ENCODE peak calls at places on chromosome 11, in eight cellular contexts. H is K562, E is thoracic aorta, N is ovary, S is heart left ventricle, I is psoas muscle, B is lung, U is GM23338. D is an unnamed sample.
A peak's percentile ranks its signal among the peaks of the same experiment; 100 is the strongest.

GRCh38 chr11:130163346-130164220 is 4.0 kb downstream of the ST14 start:
- DNase-seq in H (peak; percentile 53), E (no peak), N (no peak), S (no peak), I (no peak), B (no peak), U (no peak), D (no peak)

GRCh38 chr11:113730887-113731726 is 25.0 kb upstream of the TMPRSS5 start:
- DNase-seq in H (peak; percentile 60), E (no peak), N (no peak), S (no peak), I (no peak), B (no peak), U (peak; percentile 72), D (no peak)

GRCh38 chr11:123298488-123299447 is 103.7 kb upstream of the CLMP start:
- DNase-seq in H (no peak), E (no peak), N (no peak), S (no peak), I (no peak), B (no peak), U (peak; percentile 27), D (no peak)

GRCh38 chr11:88354909-88355308 is 17.4 kb upstream of the CTSC start:
- DNase-seq in H (no peak), E (no peak), N (no peak), S (no peak), I (no peak), B (no peak), U (no peak), D (no peak)

GRCh38 chr11:106457727-106458126 is 380.3 kb downstream of the AASDHPPT start:
- DNase-seq in H (no peak), E (no peak), N (no peak), S (no peak), I (no peak), B (no peak), U (no peak), D (no peak)

GRCh38 chr11:3132271-3132781 is 32.8 kb downstream of the OSBPL5 start:
- DNase-seq in H (no peak), E (no peak), N (no peak), S (no peak), I (no peak), B (no peak), U (no peak), D (no peak)

GRCh38 chr11:73308003-73308962 is at the start of gene ARHGEF17:
- DNase-seq in H (peak; percentile 34), E (no peak), N (peak; percentile 84), S (peak; percentile 87), I (peak; percentile 82), B (peak; percentile 80), U (peak; percentile 88), D (no peak)

GRCh38 chr11:69371731-69372588 is 78.0 kb downstream of the MYEOV start:
- DNase-seq in H (no peak), E (no peak), N (no peak), S (no peak), I (peak; percentile 24), B (peak; percentile 23), U (no peak), D (no peak)

GRCh38 chr11:74006743-74007304 is 2.1 kb downstream of the UCP3 start:
- DNase-seq in H (no peak), E (no peak), N (no peak), S (no peak), I (no peak), B (no peak), U (no peak), D (no peak)

GRCh38 chr11:88352139-88352538 is 14.6 kb upstream of the CTSC start:
- DNase-seq in H (no peak), E (no peak), N (no peak), S (no peak), I (no peak), B (no peak), U (no peak), D (no peak)

GRCh38 chr11:297666-298405 is 1.5 kb downstream of the IFITM5 start:
- DNase-seq in H (peak; percentile 70), E (no peak), N (peak; percentile 18), S (peak; percentile 65), I (peak; percentile 67), B (no peak), U (no peak), D (peak; percentile 61)

GRCh38 chr11:134510171-134510570 is 98.1 kb upstream of the B3GAT1 start:
- DNase-seq in H (no peak), E (no peak), N (no peak), S (no peak), I (no peak), B (no peak), U (no peak), D (no peak)

GRCh38 chr11:132777067-132777975 is 755.0 kb downstream of the OPCML start:
- DNase-seq in H (no peak), E (no peak), N (no peak), S (no peak), I (no peak), B (no peak), U (no peak), D (no peak)

GRCh38 chr11:133823211-133823610 is 22.1 kb downstream of the SPATA19 start:
- DNase-seq in H (no peak), E (no peak), N (no peak), S (no peak), I (no peak), B (no peak), U (no peak), D (no peak)

GRCh38 chr11:27648840-27649239 is 51.4 kb downstream of the BDNF start:
- DNase-seq in H (no peak), E (no peak), N (no peak), S (no peak), I (no peak), B (no peak), U (no peak), D (no peak)

GRCh38 chr11:66119348-66120133 is 49.5 kb downstream of the PACS1 start:
- DNase-seq in H (no peak), E (no peak), N (no peak), S (no peak), I (no peak), B (no peak), U (peak; percentile 46), D (no peak)

GRCh38 chr11:15471709-15472404 is 357.1 kb downstream of the INSC start:
- DNase-seq in H (no peak), E (no peak), N (no peak), S (no peak), I (no peak), B (no peak), U (peak; percentile 27), D (no peak)

GRCh38 chr11:46075168-46075567 is 46.1 kb downstream of the PHF21A start:
- DNase-seq in H (peak; percentile 80), E (no peak), N (no peak), S (no peak), I (no peak), B (no peak), U (no peak), D (no peak)

GRCh38 chr11:86571273-86571948 is 101.0 kb downstream of the ME3 start:
- DNase-seq in H (peak; percentile 68), E (no peak), N (no peak), S (no peak), I (no peak), B (no peak), U (peak; percentile 94), D (no peak)

GRCh38 chr11:86245369-86246292 is 1.1 kb downstream of the EED start:
- DNase-seq in H (no peak), E (no peak), N (no peak), S (no peak), I (no peak), B (no peak), U (peak; percentile 63), D (peak; percentile 30)

GRCh38 chr11:65043881-65044501 is 3.0 kb downstream of the SAC3D1 start:
- DNase-seq in H (no peak), E (no peak), N (no peak), S (peak; percentile 54), I (peak; percentile 63), B (peak; percentile 80), U (no peak), D (no peak)

GRCh38 chr11:134939046-134939445 is 527.0 kb upstream of the B3GAT1 start:
- DNase-seq in H (no peak), E (no peak), N (no peak), S (no peak), I (no peak), B (no peak), U (no peak), D (no peak)

GRCh38 chr11:19232910-19233503 is 7.7 kb downstream of the E2F8 start:
- DNase-seq in H (no peak), E (no peak), N (no peak), S (no peak), I (no peak), B (no peak), U (no peak), D (no peak)

DNA sequence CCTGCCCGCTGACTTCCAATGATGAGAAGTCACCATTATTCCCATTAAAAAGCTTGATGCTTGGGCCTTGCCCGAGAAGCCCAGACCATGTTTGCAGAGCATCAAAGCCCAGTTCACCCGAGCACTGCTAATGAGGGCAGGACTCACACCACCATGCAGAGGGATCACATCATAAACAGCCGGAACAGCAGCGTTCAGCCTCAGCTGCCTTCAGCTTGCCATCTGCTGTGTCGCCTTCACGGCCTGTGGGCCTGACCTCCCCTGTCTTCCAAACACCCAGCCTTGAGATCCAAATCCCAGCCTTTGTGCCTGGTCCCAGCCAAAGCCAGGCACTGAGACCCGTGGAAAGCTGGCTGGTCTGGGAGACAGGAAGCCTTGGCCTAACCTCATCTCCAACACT is 105.5 kb upstream of the CSNK2A3 start:
- DNase-seq in H (no peak), E (no peak), N (no peak), S (no peak), I (no peak), B (no peak), U (no peak), D (no peak)
- H3K27me3 ChIP-seq in H (peaks cover 33% of the 10 kb centered on the region), E (no peaks in the 10 kb centered on the region), N (no peaks in the 10 kb centered on the region), S (no peaks in the 10 kb centered on the region), I (no peaks in the 10 kb centered on the region), B (no peaks in the 10 kb centered on the region), U (no peaks in the 10 kb centered on the region), D (no peaks in the 10 kb centered on the region)

DNA sequence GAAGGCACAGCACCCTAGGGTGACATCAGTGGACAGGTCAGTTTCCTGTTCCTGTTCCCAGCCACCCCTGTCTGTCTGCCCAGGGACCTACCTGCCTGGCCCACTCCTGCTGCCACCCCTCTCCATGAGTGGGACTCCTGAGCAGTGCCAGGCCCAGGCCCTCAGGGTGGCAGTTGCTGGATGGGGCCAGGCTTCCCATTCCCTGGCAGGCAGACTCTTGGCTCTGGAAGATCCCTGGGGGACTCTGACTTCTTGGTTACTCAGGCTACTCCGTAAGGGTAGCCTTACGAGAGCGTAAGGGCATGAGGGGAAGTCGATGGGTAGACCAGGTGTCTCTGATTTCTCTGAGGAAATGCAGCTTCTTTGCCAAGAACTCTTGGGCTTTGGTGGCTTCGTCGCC is 2.7 kb downstream of the TAGLN start:
- DNase-seq in H (no peak), E (no peak), N (no peak), S (peak; percentile 26), I (no peak), B (no peak), U (no peak), D (no peak)
- H3K4me3 ChIP-seq in H (no peak overlapping the region), E (peak overlapping the region; percentile 81), N (peak overlapping the region; percentile 45), S (no peak overlapping the region), I (peak overlapping the region; percentile 58), B (peak overlapping the region; percentile 23), U (no peak overlapping the region), D (no peak overlapping the region)

GRCh38 chr11:17012712-17013547 is 1.3 kb downstream of the PLEKHA7 start:
- DNase-seq in H (no peak), E (no peak), N (peak; percentile 60), S (peak; percentile 43), I (peak; percentile 52), B (peak; percentile 46), U (peak; percentile 72), D (no peak)
- H3K27me3 ChIP-seq in H (peaks cover 51% of the 10 kb centered on the region), E (no peaks in the 10 kb centered on the region), N (no peaks in the 10 kb centered on the region), S (peaks cover 4% of the 10 kb centered on the region), I (no peaks in the 10 kb centered on the region), B (no peaks in the 10 kb centered on the region), U (peaks cover 47% of the 10 kb centered on the region), D (peaks cover 21% of the 10 kb centered on the region)

GRCh38 chr11:111513240-111513605 is 1.0 kb upstream of the BTG4 start:
- DNase-seq in H (no peak), E (no peak), N (no peak), S (no peak), I (no peak), B (no peak), U (no peak), D (no peak)
- H3K4me3 ChIP-seq in H (no peak overlapping the region), E (peak overlapping the region; percentile 69), N (no peak overlapping the region), S (no peak overlapping the region), I (peak overlapping the region; percentile 65), B (no peak overlapping the region), U (peak overlapping the region; percentile 62), D (peak overlapping the region; percentile 62)

D was measured in CD4-positive, CD25-positive, alpha-beta regulatory T cell.